ENCODE peak calls at places on chromosomes 1 and 21, in six cellular contexts. V is HL-60, W is sigmoid colon, H is coronary artery, B is upper lobe of right lung, P is OCI-LY7. C is an unnamed sample.

GRCh38 chr1:64242895-64243756 is 39.7 kb downstream of the UBE2U start:
- DNase-seq in V (peak), W (no peak), H (no peak), B (no peak), P (peak), C (no peak)

GRCh38 chr1:234772345-234773147 is 162.6 kb upstream of the IRF2BP2 start:
- DNase-seq in V (peak), W (peak), H (peak), B (peak), P (peak), C (peak)

GRCh38 chr1:25906644-25907300 is 553 bp upstream of the STMN1 start:
- DNase-seq in V (no peak), W (no peak), H (no peak), B (peak), P (no peak), C (no peak)

GRCh38 chr1:21622466-21623315 is 46.5 kb downstream of the RAP1GAP start:
- DNase-seq in V (no peak), W (no peak), H (no peak), B (peak), P (no peak), C (no peak)

GRCh38 chr1:91752324-91752723 is 133.6 kb downstream of the TGFBR3 start:
- DNase-seq in V (no peak), W (no peak), H (no peak), B (no peak), P (no peak), C (no peak)

GRCh38 chr21:45913886-45914285 is 67.7 kb upstream of the COL6A1 start:
- DNase-seq in V (no peak), W (no peak), H (no peak), B (no peak), P (no peak), C (no peak)

GRCh38 chr1:173478099-173478555 is 992 bp downstream of the PRDX6 start:
- DNase-seq in V (peak), W (peak), H (peak), B (peak), P (no peak), C (peak)

GRCh38 chr1:44636711-44637589 is 37.3 kb downstream of the TMEM53 start:
- DNase-seq in V (no peak), W (no peak), H (no peak), B (no peak), P (no peak), C (no peak)

GRCh38 chr1:56081151-56081550 is 498.2 kb downstream of the PLPP3 start:
- DNase-seq in V (no peak), W (peak), H (peak), B (no peak), P (no peak), C (peak)

GRCh38 chr1:110672001-110672752 is 2.6 kb downstream of the KCNA3 start:
- DNase-seq in V (no peak), W (no peak), H (no peak), B (no peak), P (peak), C (peak)

GRCh38 chr21:20570824-20571232 is 427.4 kb upstream of the NCAM2 start:
- DNase-seq in V (no peak), W (no peak), H (no peak), B (no peak), P (no peak), C (no peak)

GRCh38 chr1:25711555-25712298 is 88.3 kb upstream of the SELENON start:
- DNase-seq in V (peak), W (peak), H (no peak), B (peak), P (peak), C (no peak)

GRCh38 chr1:12132078-12132477 is 34.7 kb upstream of the TNFRSF1B start:
- DNase-seq in V (no peak), W (no peak), H (no peak), B (no peak), P (no peak), C (no peak)

GRCh38 chr1:184775329-184775728 is 20.7 kb upstream of the EDEM3 start:
- DNase-seq in V (no peak), W (no peak), H (no peak), B (no peak), P (no peak), C (no peak)

GRCh38 chr1:152758636-152759035 is 811 bp downstream of the KPRP start:
- DNase-seq in V (no peak), W (no peak), H (no peak), B (no peak), P (no peak), C (no peak)

GRCh38 chr1:152760551-152761190 is 2.8 kb downstream of the KPRP start:
- DNase-seq in V (no peak), W (no peak), H (no peak), B (no peak), P (no peak), C (no peak)

GRCh38 chr1:152759453-152760173 is 1.8 kb downstream of the KPRP start:
- DNase-seq in V (no peak), W (no peak), H (no peak), B (no peak), P (no peak), C (no peak)

GRCh38 chr1:152756872-152757271 is 953 bp upstream of the KPRP start:
- DNase-seq in V (no peak), W (no peak), H (no peak), B (no peak), P (no peak), C (no peak)

DNA sequence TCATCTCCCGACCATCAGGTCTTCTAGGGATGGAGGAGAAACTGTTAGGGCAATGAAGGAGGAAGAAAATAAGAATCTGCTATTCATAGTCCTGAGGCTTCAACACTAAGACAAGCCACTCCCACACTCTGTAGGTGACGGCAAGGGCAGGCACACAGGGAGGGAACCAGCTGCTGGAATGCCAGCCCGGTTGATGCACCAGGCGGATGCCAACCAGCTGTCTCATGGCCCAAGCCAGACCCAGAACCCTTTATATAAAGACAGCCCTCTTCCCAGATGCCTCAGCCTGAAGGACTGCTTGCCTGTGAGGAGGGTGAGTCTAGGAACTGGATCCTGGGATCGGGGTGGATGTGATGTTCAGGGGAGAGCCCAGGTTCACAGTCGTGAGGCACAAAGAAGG is at the start of gene KPRP:
- DNase-seq in V (no peak), W (no peak), H (no peak), B (no peak), P (no peak), C (no peak)
- H3K27ac ChIP-seq in V (no peak), W (no peak), H (no peak), B (no peak), P (no peak), C (no peak)

GRCh38 chr1:14255231-14255630 is 343.3 kb upstream of the KAZN start:
- DNase-seq in V (no peak), W (no peak), H (no peak), B (no peak), P (peak), C (no peak)
- H3K4me3 ChIP-seq in V (no peak), W (no peak), H (no peak), B (no peak), P (peak), C (no peak)

GRCh38 chr1:116529199-116529616 is 41.6 kb downstream of the CD58 start:
- DNase-seq in V (no peak), W (no peak), H (no peak), B (no peak), P (no peak), C (no peak)
- TF ChIP-seq CTCF in V (no peak), W (no peak), H (no peak), B (no peak), P (no peak), C (no peak)

GRCh38 chr1:116511459-116512019 is 59.3 kb downstream of the CD58 start:
- DNase-seq in V (no peak), W (no peak), H (no peak), B (no peak), P (no peak), C (no peak)

GRCh38 chr1:116508090-116508983 is 62.5 kb downstream of the CD58 start:
- DNase-seq in V (peak), W (no peak), H (no peak), B (no peak), P (no peak), C (no peak)

GRCh38 chr1:116513956-116514355 is 56.9 kb downstream of the CD58 start:
- DNase-seq in V (no peak), W (no peak), H (no peak), B (no peak), P (no peak), C (no peak)

GRCh38 chr1:116508984-116509980 is 61.5 kb downstream of the CD58 start:
- DNase-seq in V (peak), W (no peak), H (no peak), B (no peak), P (no peak), C (no peak)

DNA sequence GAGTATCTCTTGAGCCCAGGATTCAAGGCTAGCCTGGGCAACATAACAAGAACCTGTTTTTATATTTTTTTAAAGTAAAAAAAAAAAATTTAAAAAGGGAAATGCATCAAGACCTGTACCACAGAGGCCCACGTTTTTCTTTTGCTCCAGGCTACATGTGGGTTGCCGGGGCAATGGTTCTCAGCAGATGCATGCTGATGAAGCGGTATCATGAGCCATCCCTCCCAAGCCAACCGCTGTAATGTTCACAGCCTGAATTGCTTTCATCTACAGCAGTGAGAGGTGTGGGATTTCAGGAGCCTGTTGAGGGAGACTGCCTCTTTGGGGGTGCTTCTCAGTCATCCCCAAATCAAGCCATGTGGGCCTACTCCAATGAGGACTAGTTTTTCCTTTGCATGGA is 60.5 kb downstream of the CD58 start:
- DNase-seq in V (peak), W (no peak), H (no peak), B (no peak), P (no peak), C (no peak)
- H3K27ac ChIP-seq in V (peak), W (no peak), H (no peak), B (no peak), P (no peak), C (no peak)

GRCh38 chr1:18948048-18948912 is 8.2 kb downstream of the IFFO2 start:
- DNase-seq in V (no peak), W (peak), H (no peak), B (no peak), P (no peak), C (no peak)
- H3K4me3 ChIP-seq in V (no peak), W (no peak), H (peak), B (no peak), P (no peak), C (no peak)

GRCh38 chr1:117819301-117819700 is 110.1 kb downstream of the GDAP2 start:
- DNase-seq in V (no peak), W (no peak), H (no peak), B (no peak), P (no peak), C (no peak)
- TF ChIP-seq CTCF in V (no peak), W (no peak), H (no peak), B (no peak), P (no peak), C (no peak)

DNA sequence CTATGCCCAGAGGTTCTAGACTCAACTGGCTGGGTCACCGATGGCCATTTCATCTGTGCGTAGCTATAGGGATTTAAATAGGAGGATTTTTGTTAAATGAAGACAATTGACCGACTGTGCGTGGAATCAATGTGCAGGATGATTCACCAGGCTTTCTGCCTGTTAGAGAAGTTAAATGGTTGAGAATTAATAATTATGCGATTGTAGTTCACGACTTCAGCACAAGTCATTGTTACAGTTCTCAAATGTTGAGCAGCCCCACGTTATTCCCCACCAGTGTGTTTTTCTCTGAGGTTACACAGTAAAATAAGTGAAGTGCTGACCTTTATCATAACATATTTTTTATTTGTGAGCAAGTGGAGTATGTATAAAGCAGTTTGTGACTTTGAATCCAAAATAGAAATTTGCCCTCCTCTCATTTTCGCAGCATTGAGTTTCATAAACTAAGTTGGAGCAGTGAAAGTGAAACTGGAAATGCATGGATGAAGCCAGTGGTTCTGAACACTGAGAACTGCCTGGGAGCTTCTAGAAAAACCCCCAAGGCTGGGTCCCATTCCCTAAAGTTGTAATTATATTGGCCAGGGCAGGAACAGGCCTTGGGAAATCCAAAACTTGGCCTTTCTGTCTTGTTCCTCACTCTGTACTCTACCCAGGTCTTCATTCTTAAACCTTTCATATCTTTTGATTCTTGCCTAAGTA is 102.6 kb downstream of the GALNT2 start:
- DNase-seq in V (no peak), W (no peak), H (no peak), B (no peak), P (peak), C (peak)
- H3K27ac ChIP-seq in V (no peak), W (peak), H (peak), B (no peak), P (no peak), C (peak)

DNA sequence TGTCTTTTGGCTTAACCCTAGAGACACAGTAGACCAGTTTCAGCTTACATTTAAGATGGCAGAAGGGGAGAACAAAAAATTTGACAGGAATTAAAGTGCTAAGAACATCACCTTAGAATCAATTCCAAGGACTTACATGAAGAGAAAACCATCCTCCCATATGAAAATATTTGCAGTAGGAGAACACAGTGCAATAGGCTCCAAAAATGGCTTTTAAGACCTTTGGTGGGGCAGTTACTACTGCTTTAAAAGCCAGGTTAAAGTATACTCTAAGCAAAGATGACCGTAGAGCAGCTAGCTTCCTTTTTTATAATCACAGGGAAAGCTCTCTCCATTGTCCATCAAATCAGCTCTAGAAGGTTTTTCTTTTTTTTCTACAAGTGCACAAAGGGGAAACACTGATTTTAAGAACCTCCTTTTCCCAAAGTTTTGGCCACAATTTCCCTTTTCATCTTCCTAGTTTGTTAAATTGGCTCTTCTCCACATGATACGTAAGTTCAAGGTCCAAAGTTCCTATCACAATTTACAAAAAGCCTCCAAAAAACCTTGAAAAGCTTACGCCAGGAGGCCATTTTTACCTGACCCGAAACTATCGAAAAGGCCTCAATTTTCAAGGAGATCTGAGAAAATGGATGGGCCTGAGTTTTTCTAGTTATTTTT is 3.3 kb downstream of the TXNIP start:
- DNase-seq in V (no peak), W (no peak), H (no peak), B (no peak), P (no peak), C (no peak)
- H3K4me3 ChIP-seq in V (no peak), W (peak), H (peak), B (peak), P (no peak), C (peak)

C was measured in uterus.